ENCODE peak calls at places on chromosomes 4 and X, in seven cellular contexts. H is left lung, F is lung, K is sigmoid colon, R is SK-N-SH, D is esophagus squamous epithelium, B is right atrium auricular region. E is an unnamed sample. For H3K4me1, the result is how much of the 10 kb centered on the place peaks cover.

GRCh38 chr4:40731792-40732245 is 17.9 kb upstream of the NSUN7 start:
- DNase-seq in H (peak), F (peak), K (peak), R (peak), D (no peak), B (no peak), E (no peak)

GRCh38 chrX:3549442-3549875 is 164.0 kb downstream of the PRKX start:
- DNase-seq in H (peak), F (no peak), K (no peak), R (peak), D (no peak), B (no peak), E (no peak)

GRCh38 chrX:38755319-38755718 is 45.9 kb upstream of the MID1IP1 start:
- DNase-seq in H (no peak), F (no peak), K (no peak), R (no peak), D (no peak), B (no peak), E (no peak)

GRCh38 chr4:88975925-88976511 is 81.0 kb downstream of the FAM13A start:
- DNase-seq in H (no peak), F (no peak), K (no peak), R (no peak), D (no peak), B (no peak), E (no peak)

GRCh38 chr4:126768338-126768737 is 864.4 kb upstream of the INTU start:
- DNase-seq in H (no peak), F (no peak), K (no peak), R (no peak), D (no peak), B (no peak), E (no peak)

GRCh38 chr4:138078751-138079150 is 163.4 kb downstream of the SLC7A11 start:
- DNase-seq in H (no peak), F (no peak), K (no peak), R (no peak), D (no peak), B (no peak), E (no peak)

GRCh38 chrX:68498044-68498507 is 775 bp upstream of the YIPF6 start:
- DNase-seq in H (no peak), F (no peak), K (no peak), R (peak), D (no peak), B (no peak), E (no peak)

GRCh38 chr4:94500696-94501095 is 49.0 kb downstream of the PDLIM5 start:
- DNase-seq in H (no peak), F (no peak), K (no peak), R (no peak), D (no peak), B (no peak), E (no peak)

GRCh38 chr4:107931775-107932321 is 499 bp downstream of the CYP2U1 start:
- DNase-seq in H (peak), F (no peak), K (peak), R (no peak), D (peak), B (no peak), E (peak)

GRCh38 chr4:9685692-9686091 is 95.7 kb upstream of the DRD5 start:
- DNase-seq in H (no peak), F (no peak), K (no peak), R (no peak), D (no peak), B (no peak), E (no peak)

GRCh38 chr4:111775908-111776307 is 369.3 kb upstream of the FAM241A start:
- DNase-seq in H (no peak), F (no peak), K (no peak), R (no peak), D (no peak), B (no peak), E (no peak)

GRCh38 chr4:21002976-21003375 is 302.7 kb downstream of the PACRGL start:
- DNase-seq in H (no peak), F (no peak), K (no peak), R (no peak), D (no peak), B (no peak), E (no peak)

GRCh38 chr4:139795915-139796314 is 130.3 kb downstream of the MGST2 start:
- DNase-seq in H (no peak), F (no peak), K (no peak), R (no peak), D (no peak), B (no peak), E (no peak)

GRCh38 chr4:99947190-99947578 is 766 bp upstream of the DNAJB14 start:
- DNase-seq in H (no peak), F (no peak), K (no peak), R (no peak), D (no peak), B (no peak), E (no peak)

GRCh38 chr4:76651616-76652015 is 216.6 kb downstream of the SHROOM3 start:
- DNase-seq in H (no peak), F (no peak), K (no peak), R (no peak), D (no peak), B (no peak), E (no peak)

GRCh38 chr4:42397635-42398447 is 553 bp downstream of the SHISA3 start:
- DNase-seq in H (no peak), F (no peak), K (no peak), R (peak), D (no peak), B (no peak), E (no peak)

GRCh38 chr4:55367084-55367722 is 21.2 kb downstream of the SRD5A3 start:
- DNase-seq in H (no peak), F (no peak), K (no peak), R (no peak), D (no peak), B (no peak), E (no peak)

GRCh38 chrX:112512509-112512908 is 167.2 kb downstream of the LHFPL1 start:
- DNase-seq in H (no peak), F (no peak), K (no peak), R (no peak), D (no peak), B (no peak), E (no peak)

GRCh38 chrX:24023972-24024664 is 2.9 kb downstream of the KLHL15 start:
- DNase-seq in H (no peak), F (no peak), K (no peak), R (no peak), D (no peak), B (no peak), E (no peak)

GRCh38 chrX:38060331-38060878 is 54.1 kb downstream of the SYTL5 start:
- DNase-seq in H (no peak), F (no peak), K (no peak), R (no peak), D (no peak), B (no peak), E (no peak)

GRCh38 chrX:12973561-12974216 is 1.2 kb upstream of the TMSB4X start:
- DNase-seq in H (no peak), F (peak), K (no peak), R (no peak), D (no peak), B (no peak), E (no peak)

GRCh38 chr4:54658321-54659093 is 750 bp downstream of the KIT start:
- DNase-seq in H (peak), F (peak), K (no peak), R (peak), D (no peak), B (no peak), E (peak)

GRCh38 chr4:87498446-87498900 is 30.7 kb downstream of the SPARCL1 start:
- DNase-seq in H (no peak), F (no peak), K (no peak), R (no peak), D (no peak), B (no peak), E (no peak)

GRCh38 chr4:182147391-182147790 is 95.8 kb upstream of the TENM3 start:
- DNase-seq in H (no peak), F (no peak), K (no peak), R (no peak), D (no peak), B (no peak), E (no peak)

GRCh38 chr4:91243132-91243531 is 1060.6 kb upstream of the GRID2 start:
- DNase-seq in H (peak), F (peak), K (no peak), R (no peak), D (no peak), B (no peak), E (no peak)

GRCh38 chrX:105173071-105173470 is 47.4 kb downstream of the TEX13A start:
- DNase-seq in H (no peak), F (no peak), K (no peak), R (no peak), D (no peak), B (no peak), E (no peak)

GRCh38 chr4:143391895-143392294 is 55.2 kb downstream of the GAB1 start:
- DNase-seq in H (no peak), F (no peak), K (no peak), R (no peak), D (no peak), B (no peak), E (no peak)

GRCh38 chr4:143386812-143387211 is 50.1 kb downstream of the GAB1 start:
- DNase-seq in H (no peak), F (no peak), K (no peak), R (no peak), D (no peak), B (no peak), E (no peak)

GRCh38 chr4:143391261-143391660 is 54.6 kb downstream of the GAB1 start:
- DNase-seq in H (no peak), F (no peak), K (no peak), R (no peak), D (no peak), B (no peak), E (no peak)

GRCh38 chr4:143390764-143391163 is 54.1 kb downstream of the GAB1 start:
- DNase-seq in H (no peak), F (no peak), K (no peak), R (peak), D (no peak), B (no peak), E (no peak)

GRCh38 chr4:143389543-143390195 is 53.0 kb downstream of the GAB1 start:
- DNase-seq in H (no peak), F (no peak), K (no peak), R (no peak), D (no peak), B (no peak), E (no peak)
- H3K4me1 ChIP-seq in H (under half), F (under half), K (under half), R (under half), D (half or more), B (under half), E (under half)

DNA sequence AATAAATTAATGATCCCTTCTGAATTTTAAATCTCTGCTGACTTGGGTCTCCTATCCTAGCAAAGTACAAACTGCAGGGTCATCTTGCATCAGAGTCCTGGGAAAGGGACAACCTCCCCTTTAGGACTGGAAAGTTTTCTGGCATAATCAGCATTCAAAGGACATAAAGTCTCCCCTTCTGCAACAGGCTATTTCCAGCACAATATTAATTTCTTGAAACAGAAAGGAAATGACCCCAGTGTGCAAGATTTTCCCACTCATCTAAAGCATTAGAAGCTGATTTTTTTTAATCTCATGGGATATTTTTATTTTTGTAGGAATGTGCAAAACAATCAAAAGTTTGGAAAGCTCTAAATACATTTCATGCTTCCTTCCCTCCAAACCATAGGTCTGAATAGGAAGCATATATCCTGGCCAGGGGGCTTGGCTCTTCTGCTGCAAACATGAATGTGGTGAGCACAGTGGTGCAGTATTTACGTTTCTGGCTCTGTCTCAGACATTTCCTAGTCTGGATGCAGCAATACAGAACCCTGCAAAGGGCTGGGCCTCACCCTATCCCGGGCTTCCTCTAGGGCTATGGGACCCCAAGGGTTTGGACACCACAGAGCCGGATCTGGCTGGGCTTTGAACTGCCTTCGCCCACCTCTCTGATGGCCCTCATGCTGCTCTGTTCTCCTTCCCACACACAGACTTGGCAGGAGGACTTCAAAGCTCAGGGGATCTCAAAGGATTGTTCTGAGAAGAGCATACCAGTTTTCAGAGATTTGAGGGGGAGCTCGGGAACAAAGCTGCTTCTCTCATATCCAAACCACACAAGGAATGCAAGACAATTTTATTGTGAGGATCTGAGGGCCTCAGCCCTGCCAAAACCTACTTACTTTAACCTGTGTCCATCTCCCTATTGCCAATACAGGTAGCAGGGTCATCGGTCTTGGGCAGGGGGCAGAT is 64.9 kb downstream of the POLR2B start:
- DNase-seq in H (no peak), F (no peak), K (no peak), R (no peak), D (no peak), B (no peak), E (no peak)
- H3K4me1 ChIP-seq in H (under half), F (under half), K (under half), R (under half), D (under half), B (under half), E (under half)

GRCh38 chr4:8205241-8205707 is 6.2 kb downstream of the SH3TC1 start:
- DNase-seq in H (no peak), F (no peak), K (no peak), R (peak), D (no peak), B (no peak), E (no peak)
- H3K4me1 ChIP-seq in H (under half), F (under half), K (under half), R (half or more), D (half or more), B (under half), E (under half)

GRCh38 chr4:7044415-7044930 is 1.3 kb downstream of the TADA2B start:
- DNase-seq in H (no peak), F (no peak), K (no peak), R (no peak), D (no peak), B (no peak), E (no peak)

GRCh38 chr4:7045961-7046921 is 3.1 kb downstream of the TADA2B start:
- DNase-seq in H (no peak), F (no peak), K (no peak), R (no peak), D (no peak), B (no peak), E (no peak)

GRCh38 chr4:7043521-7044414 is 596 bp downstream of the TADA2B start:
- DNase-seq in H (peak), F (peak), K (peak), R (no peak), D (no peak), B (no peak), E (peak)

GRCh38 chr4:7046971-7047370 is 3.8 kb downstream of the TADA2B start:
- DNase-seq in H (no peak), F (no peak), K (no peak), R (no peak), D (no peak), B (no peak), E (no peak)

GRCh38 chr4:7045553-7045952 is 2.4 kb downstream of the TADA2B start:
- DNase-seq in H (no peak), F (no peak), K (no peak), R (no peak), D (no peak), B (no peak), E (no peak)
- H3K4me1 ChIP-seq in H (under half), F (under half), K (under half), R (under half), D (half or more), B (under half), E (under half)

DNA sequence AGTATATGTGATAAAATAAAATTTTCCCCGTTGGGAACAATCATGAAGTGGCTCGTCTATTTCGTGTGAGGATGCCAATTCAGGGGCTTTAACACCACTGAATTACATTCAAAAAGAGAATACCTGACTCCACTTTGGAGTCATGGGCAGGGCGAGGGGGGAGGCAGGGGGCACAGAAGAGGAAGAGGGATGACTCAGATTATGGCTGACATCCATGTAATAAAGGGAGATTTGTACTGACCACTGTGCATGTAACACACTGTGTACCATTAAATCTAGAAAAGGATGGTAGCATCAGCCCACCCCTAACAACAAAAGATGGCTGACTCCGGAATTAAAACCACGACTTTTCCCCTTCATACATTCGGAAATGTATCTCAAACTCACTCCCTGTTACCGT is 1.3 kb downstream of the SLC9A7 start:
- DNase-seq in H (no peak), F (no peak), K (no peak), R (no peak), D (no peak), B (no peak), E (no peak)
- H3K4me1 ChIP-seq in H (under half), F (under half), K (under half), R (under half), D (under half), B (under half), E (under half)

GRCh38 chr4:153432971-153433752 is 33.0 kb upstream of the TMEM131L start:
- DNase-seq in H (peak), F (peak), K (peak), R (no peak), D (peak), B (peak), E (peak)
- H3K4me1 ChIP-seq in H (under half), F (under half), K (under half), R (under half), D (under half), B (under half), E (under half)

GRCh38 chr4:185110375-185110823 is 32.7 kb upstream of the SLC25A4 start:
- DNase-seq in H (no peak), F (no peak), K (no peak), R (no peak), D (no peak), B (no peak), E (no peak)
- H3K4me1 ChIP-seq in H (under half), F (under half), K (under half), R (under half), D (under half), B (under half), E (under half)

E was measured in colonic mucosa.